ENCODE peak calls at places on chromosomes 12 and 14, in six cellular contexts. A is endothelial cell, N is MM.1S, E is testis, V is SK-N-SH, F is tibial artery. P is an unnamed sample.

GRCh38 chr14:32244404-32244803 is 41.3 kb upstream of the RNU6-8 start:
- DNase-seq in A (no peak), N (no peak), E (no peak), V (no peak), F (no peak), P (no peak)

GRCh38 chr12:132161046-132161781 is 17.0 kb downstream of the NOC4L start:
- DNase-seq in A (no peak), N (no peak), E (no peak), V (peak), F (no peak), P (no peak)

GRCh38 chr14:55578511-55578910 is 1.5 kb upstream of the KTN1 start:
- DNase-seq in A (no peak), N (no peak), E (peak), V (peak), F (no peak), P (no peak)

GRCh38 chr12:91958816-91959215 is 186.8 kb downstream of the BTG1 start:
- DNase-seq in A (no peak), N (peak), E (no peak), V (no peak), F (no peak), P (no peak)

GRCh38 chr14:66645716-66646115 is 137.8 kb downstream of the GPHN start:
- DNase-seq in A (no peak), N (no peak), E (no peak), V (no peak), F (no peak), P (no peak)

GRCh38 chr12:92442782-92443181 is 260.0 kb upstream of the PLEKHG7 start:
- DNase-seq in A (no peak), N (no peak), E (no peak), V (no peak), F (no peak), P (no peak)

GRCh38 chr14:29906256-29906885 is 21.3 kb downstream of the PRKD1 start:
- DNase-seq in A (no peak), N (no peak), E (peak), V (no peak), F (no peak), P (no peak)

GRCh38 chr12:70290126-70290525 is 46.9 kb downstream of the CNOT2 start:
- DNase-seq in A (no peak), N (no peak), E (no peak), V (no peak), F (no peak), P (no peak)

GRCh38 chr12:84772281-84772680 is 140.3 kb downstream of the SLC6A15 start:
- DNase-seq in A (no peak), N (no peak), E (no peak), V (no peak), F (no peak), P (no peak)

GRCh38 chr12:103312742-103313354 is 182.9 kb downstream of the C12orf42 start:
- DNase-seq in A (no peak), N (peak), E (no peak), V (no peak), F (no peak), P (no peak)

GRCh38 chr12:115838952-115839351 is 438.5 kb downstream of the MED13L start:
- DNase-seq in A (no peak), N (no peak), E (no peak), V (no peak), F (no peak), P (no peak)

GRCh38 chr12:107512391-107512790 is 173.2 kb upstream of the PWP1 start:
- DNase-seq in A (no peak), N (no peak), E (no peak), V (no peak), F (no peak), P (no peak)

GRCh38 chr12:129193263-129193871 is 340.1 kb downstream of the GLT1D1 start:
- DNase-seq in A (no peak), N (peak), E (peak), V (peak), F (no peak), P (no peak)

GRCh38 chr14:95959317-95959716 is 79.8 kb upstream of the C14orf132 start:
- DNase-seq in A (no peak), N (no peak), E (no peak), V (no peak), F (no peak), P (no peak)

GRCh38 chr12:2129076-2129475 is 76.3 kb downstream of the CACNA1C start:
- DNase-seq in A (no peak), N (no peak), E (no peak), V (peak), F (peak), P (no peak)

GRCh38 chr12:129790930-129791329 is 112.9 kb downstream of the TMEM132D start:
- DNase-seq in A (no peak), N (no peak), E (no peak), V (peak), F (no peak), P (no peak)

GRCh38 chr14:23061995-23062394 is 4.7 kb upstream of the CDH24 start:
- DNase-seq in A (no peak), N (no peak), E (peak), V (no peak), F (peak), P (no peak)

GRCh38 chr12:51907083-51907863 is at the start of gene ACVRL1:
- DNase-seq in A (peak), N (no peak), E (peak), V (no peak), F (peak), P (no peak)

GRCh38 chr12:52953181-52953841 is 4.4 kb downstream of the KRT18 start:
- DNase-seq in A (no peak), N (no peak), E (no peak), V (no peak), F (no peak), P (no peak)

GRCh38 chr12:55704824-55705780 is 2.6 kb downstream of the ITGA7 start:
- DNase-seq in A (no peak), N (no peak), E (no peak), V (no peak), F (peak), P (peak)

GRCh38 chr12:55707841-55708694 is at the start of gene ITGA7:
- DNase-seq in A (peak), N (peak), E (peak), V (peak), F (peak), P (peak)

GRCh38 chr12:55703976-55704761 is 3.5 kb downstream of the ITGA7 start:
- DNase-seq in A (no peak), N (no peak), E (no peak), V (no peak), F (peak), P (peak)

GRCh38 chr12:55706840-55707671 is 648 bp downstream of the ITGA7 start:
- DNase-seq in A (no peak), N (no peak), E (no peak), V (no peak), F (peak), P (peak)

GRCh38 chr12:55705802-55706402 is 1.8 kb downstream of the ITGA7 start:
- DNase-seq in A (peak), N (peak), E (no peak), V (no peak), F (no peak), P (peak)
- TF ChIP-seq CTCF in A (peak), N (peak), E (no peak), V (peak), F (peak), P (peak)

DNA sequence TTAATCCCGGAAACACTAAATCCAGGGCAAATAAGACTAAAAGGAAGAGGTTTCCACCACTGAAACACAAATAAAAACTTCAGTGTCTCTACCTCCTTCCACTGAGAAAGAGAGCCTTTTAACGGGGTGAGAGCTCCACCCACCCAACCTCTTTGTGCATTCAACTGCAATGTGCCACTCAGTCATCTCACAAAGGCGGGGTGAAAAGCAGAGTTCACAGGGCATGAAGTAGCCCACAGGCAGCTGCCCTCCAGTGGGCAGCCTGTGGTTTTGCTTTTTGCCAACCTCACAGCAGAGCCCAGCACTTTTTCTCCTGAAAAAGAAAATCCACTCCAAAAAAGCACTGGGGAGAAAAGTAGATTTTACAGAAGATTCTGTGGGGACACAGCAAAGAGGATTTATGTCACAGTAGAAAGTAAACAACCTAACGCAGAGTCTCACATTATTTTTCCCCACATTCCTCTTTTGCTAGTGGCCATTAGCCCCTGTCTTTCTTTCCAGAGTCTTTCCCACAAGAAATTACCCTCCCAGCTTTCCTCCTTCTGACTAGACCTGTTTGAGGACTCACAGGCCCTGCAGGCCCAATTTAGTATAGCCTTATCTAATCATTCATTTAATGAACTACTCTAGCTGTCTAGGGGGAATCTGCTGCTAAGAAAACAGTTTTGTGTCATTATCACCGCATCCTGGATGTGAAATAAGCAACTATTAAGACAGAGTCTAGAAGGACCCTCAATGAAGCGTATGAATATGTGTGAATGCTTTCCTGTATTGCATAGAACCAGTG is 753.8 kb upstream of the FOXG1 start:
- DNase-seq in A (no peak), N (no peak), E (no peak), V (peak), F (no peak), P (no peak)
- TF ChIP-seq CTCF in A (no peak), N (no peak), E (no peak), V (peak), F (no peak), P (no peak)

DNA sequence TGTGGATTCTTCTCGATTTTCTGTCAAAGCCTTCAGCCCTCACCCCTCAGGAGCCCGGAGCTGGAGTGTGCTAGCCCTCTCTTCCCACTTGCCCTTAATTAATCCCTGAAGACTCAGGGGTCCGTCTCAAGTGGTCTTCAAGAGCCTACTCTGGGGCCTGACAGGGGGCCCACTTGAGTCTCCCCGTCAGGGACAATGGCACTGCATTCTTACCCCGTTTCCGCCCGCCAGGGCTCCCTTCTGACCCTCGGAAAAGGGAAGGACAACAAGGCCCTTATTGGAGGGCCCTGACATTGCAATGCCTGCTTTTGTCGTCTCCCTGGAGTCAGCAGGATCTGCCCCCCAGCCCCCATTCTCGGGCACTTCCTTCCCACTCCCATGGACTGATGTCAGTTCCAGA is 34.4 kb downstream of the TBX3 start:
- DNase-seq in A (no peak), N (no peak), E (no peak), V (no peak), F (no peak), P (no peak)
- TF ChIP-seq CTCF in A (no peak), N (no peak), E (no peak), V (no peak), F (no peak), P (no peak)

GRCh38 chr12:39671898-39672875 is 52.6 kb upstream of the ABCD2 start:
- DNase-seq in A (no peak), N (no peak), E (no peak), V (no peak), F (no peak), P (no peak)

GRCh38 chr12:39672976-39673375 is 53.4 kb upstream of the ABCD2 start:
- DNase-seq in A (no peak), N (peak), E (no peak), V (no peak), F (no peak), P (no peak)

DNA sequence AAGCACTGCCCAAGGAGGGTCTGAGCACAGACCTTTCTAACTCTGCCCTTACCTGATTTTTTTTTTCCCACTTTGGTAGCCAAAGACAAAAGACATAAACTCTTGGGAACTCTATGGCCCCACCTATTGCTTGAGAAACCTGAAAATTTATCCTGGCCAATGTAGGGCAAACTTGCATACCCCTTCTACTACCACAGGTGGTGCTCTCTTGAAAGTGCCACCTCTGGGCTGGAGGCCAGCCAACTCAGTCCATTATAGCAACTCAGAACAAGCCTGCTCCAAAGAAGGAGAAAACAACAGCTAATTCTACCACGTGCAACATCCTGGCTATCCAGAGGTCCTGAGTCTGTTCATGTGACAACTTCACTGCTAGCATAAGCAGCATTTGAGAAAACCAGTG is 55.7 kb upstream of the ABCD2 start:
- DNase-seq in A (no peak), N (no peak), E (no peak), V (no peak), F (no peak), P (no peak)
- TF ChIP-seq CTCF in A (no peak), N (no peak), E (no peak), V (no peak), F (no peak), P (no peak)

GRCh38 chr12:121223947-121224285 is 14.0 kb downstream of the P2RX4 start:
- DNase-seq in A (no peak), N (no peak), E (no peak), V (peak), F (no peak), P (no peak)
- TF ChIP-seq CTCF in A (no peak), N (no peak), E (no peak), V (no peak), F (no peak), P (no peak)

GRCh38 chr12:57240926-57241555 is 9.9 kb downstream of the STAC3 start:
- DNase-seq in A (peak), N (no peak), E (no peak), V (peak), F (no peak), P (peak)
- TF ChIP-seq CTCF in A (no peak), N (no peak), E (no peak), V (no peak), F (no peak), P (peak)

GRCh38 chr14:71071042-71071441 is 163.8 kb downstream of the PCNX1 start:
- DNase-seq in A (no peak), N (no peak), E (no peak), V (no peak), F (no peak), P (no peak)
- TF ChIP-seq CTCF in A (no peak), N (no peak), E (no peak), V (no peak), F (no peak), P (no peak)

P was measured in chondrocyte.